ENCODE peak calls at places on chromosome 16, in seven cellular contexts. One of them, this sample, is unnamed.

GRCh38 chr16:10256855-10257641 is 74.8 kb upstream of the GRIN2A start:
- DNase-seq in IMR-90: no peak
- DNase-seq in AG09319: no peak
- DNase-seq in ovary: peak
- DNase-seq in OCI-M1: peak
- DNase-seq in NT2/D1: peak
- DNase-seq in CD8-positive, alpha-beta memory T cell: peak
- DNase-seq in this sample: peak

GRCh38 chr16:48409839-48410610 is 24.8 kb upstream of the SIAH1 start:
- DNase-seq in IMR-90: peak
- DNase-seq in CD8-positive, alpha-beta memory T cell: no peak
- DNase-seq in OCI-M1: peak
- DNase-seq in NT2/D1: no peak
- DNase-seq in ovary: peak
- DNase-seq in AG09319: peak
- DNase-seq in this sample: no peak

GRCh38 chr16:9906218-9906617 is 276.0 kb downstream of the GRIN2A start:
- DNase-seq in OCI-M1: no peak
- DNase-seq in ovary: no peak
- DNase-seq in AG09319: no peak
- DNase-seq in CD8-positive, alpha-beta memory T cell: no peak
- DNase-seq in NT2/D1: no peak
- DNase-seq in IMR-90: no peak
- DNase-seq in this sample: no peak

GRCh38 chr16:27320261-27321012 is 6.7 kb downstream of the IL4R start:
- DNase-seq in NT2/D1: no peak
- DNase-seq in ovary: peak
- DNase-seq in AG09319: no peak
- DNase-seq in CD8-positive, alpha-beta memory T cell: no peak
- DNase-seq in OCI-M1: no peak
- DNase-seq in IMR-90: no peak
- DNase-seq in this sample: no peak

GRCh38 chr16:2023098-2023925 is 3.4 kb upstream of the NHERF2 start:
- DNase-seq in AG09319: peak
- DNase-seq in IMR-90: peak
- DNase-seq in NT2/D1: peak
- DNase-seq in ovary: peak
- DNase-seq in CD8-positive, alpha-beta memory T cell: peak
- DNase-seq in OCI-M1: peak
- DNase-seq in this sample: peak

GRCh38 chr16:24670623-24671454 is 58.6 kb upstream of the TNRC6A start:
- DNase-seq in ovary: peak
- DNase-seq in IMR-90: peak
- DNase-seq in CD8-positive, alpha-beta memory T cell: no peak
- DNase-seq in AG09319: peak
- DNase-seq in NT2/D1: peak
- DNase-seq in OCI-M1: no peak
- DNase-seq in this sample: no peak

GRCh38 chr16:11796227-11797165 is 562 bp downstream of the ZC3H7A start:
- DNase-seq in OCI-M1: peak
- DNase-seq in CD8-positive, alpha-beta memory T cell: peak
- DNase-seq in NT2/D1: no peak
- DNase-seq in AG09319: no peak
- DNase-seq in ovary: peak
- DNase-seq in IMR-90: peak
- DNase-seq in this sample: peak

GRCh38 chr16:71185366-71185765 is 45.2 kb downstream of the HYDIN start:
- DNase-seq in ovary: no peak
- DNase-seq in NT2/D1: no peak
- DNase-seq in IMR-90: peak
- DNase-seq in AG09319: no peak
- DNase-seq in OCI-M1: no peak
- DNase-seq in CD8-positive, alpha-beta memory T cell: no peak
- DNase-seq in this sample: no peak

GRCh38 chr16:88566158-88566557 is 4.0 kb upstream of the ZC3H18 start:
- DNase-seq in AG09319: peak
- DNase-seq in OCI-M1: no peak
- DNase-seq in NT2/D1: no peak
- DNase-seq in CD8-positive, alpha-beta memory T cell: no peak
- DNase-seq in ovary: no peak
- DNase-seq in IMR-90: peak
- DNase-seq in this sample: no peak

GRCh38 chr16:12902511-12903324 is 1.3 kb downstream of the SHISA9 start:
- DNase-seq in ovary: no peak
- DNase-seq in NT2/D1: no peak
- DNase-seq in AG09319: no peak
- DNase-seq in IMR-90: no peak
- DNase-seq in OCI-M1: no peak
- DNase-seq in CD8-positive, alpha-beta memory T cell: no peak
- DNase-seq in this sample: no peak

GRCh38 chr16:66470556-66470955 is 43.5 kb downstream of the BEAN1 start:
- DNase-seq in ovary: no peak
- DNase-seq in AG09319: no peak
- DNase-seq in CD8-positive, alpha-beta memory T cell: no peak
- DNase-seq in NT2/D1: no peak
- DNase-seq in OCI-M1: no peak
- DNase-seq in IMR-90: no peak
- DNase-seq in this sample: no peak

GRCh38 chr16:17101646-17102045 is 369.1 kb downstream of the XYLT1 start:
- DNase-seq in ovary: no peak
- DNase-seq in AG09319: no peak
- DNase-seq in CD8-positive, alpha-beta memory T cell: no peak
- DNase-seq in NT2/D1: no peak
- DNase-seq in OCI-M1: no peak
- DNase-seq in IMR-90: peak
- DNase-seq in this sample: no peak

GRCh38 chr16:9053006-9053601 is 38.3 kb upstream of the HAPSTR1 start:
- DNase-seq in AG09319: no peak
- DNase-seq in CD8-positive, alpha-beta memory T cell: no peak
- DNase-seq in IMR-90: peak
- DNase-seq in OCI-M1: peak
- DNase-seq in NT2/D1: peak
- DNase-seq in ovary: peak
- DNase-seq in this sample: no peak

GRCh38 chr16:57651344-57652333 is 16.5 kb upstream of the ADGRG3 start:
- DNase-seq in ovary: no peak
- DNase-seq in NT2/D1: no peak
- DNase-seq in AG09319: no peak
- DNase-seq in IMR-90: no peak
- DNase-seq in CD8-positive, alpha-beta memory T cell: peak
- DNase-seq in OCI-M1: peak
- DNase-seq in this sample: no peak

GRCh38 chr16:68843482-68844210 is at the start of gene TANGO6:
- DNase-seq in CD8-positive, alpha-beta memory T cell: peak
- DNase-seq in NT2/D1: peak
- DNase-seq in IMR-90: peak
- DNase-seq in ovary: peak
- DNase-seq in AG09319: peak
- DNase-seq in OCI-M1: peak
- DNase-seq in this sample: peak

GRCh38 chr16:56409195-56409594 is 16.1 kb downstream of the AMFR start:
- DNase-seq in ovary: no peak
- DNase-seq in AG09319: no peak
- DNase-seq in NT2/D1: no peak
- DNase-seq in IMR-90: peak
- DNase-seq in CD8-positive, alpha-beta memory T cell: no peak
- DNase-seq in OCI-M1: no peak
- DNase-seq in this sample: no peak

GRCh38 chr16:31087481-31087880 is 1.3 kb downstream of the PRSS53 start:
- DNase-seq in CD8-positive, alpha-beta memory T cell: no peak
- DNase-seq in NT2/D1: no peak
- DNase-seq in IMR-90: no peak
- DNase-seq in AG09319: no peak
- DNase-seq in OCI-M1: no peak
- DNase-seq in ovary: no peak
- DNase-seq in this sample: no peak

GRCh38 chr16:86660623-86661022 is 82.3 kb downstream of the FOXL1 start:
- DNase-seq in NT2/D1: no peak
- DNase-seq in CD8-positive, alpha-beta memory T cell: no peak
- DNase-seq in OCI-M1: no peak
- DNase-seq in IMR-90: no peak
- DNase-seq in AG09319: no peak
- DNase-seq in ovary: no peak
- DNase-seq in this sample: no peak

GRCh38 chr16:12201216-12201615 is 224.7 kb downstream of the SNX29 start:
- DNase-seq in NT2/D1: no peak
- DNase-seq in CD8-positive, alpha-beta memory T cell: no peak
- DNase-seq in ovary: no peak
- DNase-seq in OCI-M1: no peak
- DNase-seq in IMR-90: peak
- DNase-seq in AG09319: no peak
- DNase-seq in this sample: no peak

GRCh38 chr16:30104492-30104891 is 8.5 kb upstream of the YPEL3 start:
- DNase-seq in IMR-90: no peak
- DNase-seq in NT2/D1: no peak
- DNase-seq in ovary: no peak
- DNase-seq in AG09319: no peak
- DNase-seq in CD8-positive, alpha-beta memory T cell: no peak
- DNase-seq in OCI-M1: no peak
- DNase-seq in this sample: no peak

GRCh38 chr16:70453891-70454220 is 539 bp upstream of the FCSK start:
- DNase-seq in OCI-M1: no peak
- DNase-seq in ovary: no peak
- DNase-seq in IMR-90: no peak
- DNase-seq in AG09319: no peak
- DNase-seq in CD8-positive, alpha-beta memory T cell: peak
- DNase-seq in NT2/D1: no peak
- DNase-seq in this sample: no peak

GRCh38 chr16:8516471-8516870 is 73.8 kb downstream of the TMEM114 start:
- DNase-seq in AG09319: no peak
- DNase-seq in IMR-90: no peak
- DNase-seq in CD8-positive, alpha-beta memory T cell: no peak
- DNase-seq in OCI-M1: no peak
- DNase-seq in ovary: no peak
- DNase-seq in NT2/D1: no peak
- DNase-seq in this sample: no peak

GRCh38 chr16:53041196-53041977 is 11.3 kb downstream of the CHD9NB start:
- DNase-seq in CD8-positive, alpha-beta memory T cell: no peak
- DNase-seq in OCI-M1: no peak
- DNase-seq in NT2/D1: peak
- DNase-seq in AG09319: no peak
- DNase-seq in IMR-90: peak
- DNase-seq in ovary: peak
- DNase-seq in this sample: no peak

GRCh38 chr16:1291576-1291974 is 17.9 kb upstream of the UBE2I start:
- DNase-seq in CD8-positive, alpha-beta memory T cell: no peak
- DNase-seq in ovary: no peak
- DNase-seq in OCI-M1: no peak
- DNase-seq in IMR-90: no peak
- DNase-seq in NT2/D1: no peak
- DNase-seq in AG09319: no peak
- DNase-seq in this sample: no peak

GRCh38 chr16:31875112-31875803 is 1.7 kb downstream of the ZNF267 start:
- DNase-seq in IMR-90: peak
- DNase-seq in CD8-positive, alpha-beta memory T cell: no peak
- DNase-seq in OCI-M1: peak
- DNase-seq in AG09319: no peak
- DNase-seq in ovary: no peak
- DNase-seq in NT2/D1: no peak
- DNase-seq in this sample: no peak

GRCh38 chr16:74711938-74712337 is 11.3 kb upstream of the MLKL start:
- DNase-seq in CD8-positive, alpha-beta memory T cell: no peak
- DNase-seq in ovary: no peak
- DNase-seq in IMR-90: no peak
- DNase-seq in AG09319: no peak
- DNase-seq in OCI-M1: no peak
- DNase-seq in NT2/D1: no peak
- DNase-seq in this sample: no peak

GRCh38 chr16:69909760-69910159 is 41.4 kb upstream of the CLEC18A start:
- DNase-seq in NT2/D1: no peak
- DNase-seq in ovary: no peak
- DNase-seq in AG09319: no peak
- DNase-seq in CD8-positive, alpha-beta memory T cell: no peak
- DNase-seq in OCI-M1: no peak
- DNase-seq in IMR-90: no peak
- DNase-seq in this sample: no peak

This sample was measured in CD4-positive, alpha-beta T cell.